ENCODE peak calls at places on chromosomes 7 and 10, in nine cellular contexts. N is sigmoid colon, R is stomach, J is endothelial cell of umbilical vein, Y is spleen, G is H1, S is HepG2, D is K562, I is vagina. K is an unnamed sample.

GRCh38 chr10:50884302-50884701 is 1.1 kb downstream of the A1CF start:
- DNase-seq in N (no peak), R (no peak), J (no peak), Y (no peak), G (no peak), S (no peak), D (no peak), I (no peak), K (no peak)

GRCh38 chr7:79785556-79785955 is 332.1 kb upstream of the MAGI2 start:
- DNase-seq in N (no peak), R (no peak), J (no peak), Y (no peak), G (no peak), S (no peak), D (no peak), I (no peak), K (no peak)

GRCh38 chr7:140324714-140325113 is 73.6 kb downstream of the SLC37A3 start:
- DNase-seq in N (no peak), R (no peak), J (no peak), Y (no peak), G (no peak), S (no peak), D (no peak), I (no peak), K (no peak)

GRCh38 chr7:47571355-47572100 is 10.4 kb downstream of the TNS3 start:
- DNase-seq in N (peak; percentile 84), R (peak; percentile 83), J (no peak), Y (peak; percentile 92), G (no peak), S (peak; percentile 90), D (no peak), I (no peak), K (peak; percentile 62)

GRCh38 chr7:120833551-120833950 is 24.4 kb downstream of the TSPAN12 start:
- DNase-seq in N (no peak), R (no peak), J (no peak), Y (no peak), G (no peak), S (no peak), D (no peak), I (no peak), K (no peak)

GRCh38 chr7:102230593-102230992 is 56.1 kb upstream of the SH2B2 start:
- DNase-seq in N (no peak), R (no peak), J (no peak), Y (no peak), G (no peak), S (no peak), D (no peak), I (no peak), K (no peak)

GRCh38 chr10:774661-775244 is 85.3 kb upstream of the DIP2C start:
- DNase-seq in N (no peak), R (peak; percentile 20), J (no peak), Y (no peak), G (no peak), S (no peak), D (peak; percentile 6), I (no peak), K (no peak)

GRCh38 chr10:69088471-69088769 is 517 bp downstream of the SRGN start:
- DNase-seq in N (no peak), R (no peak), J (no peak), Y (no peak), G (no peak), S (no peak), D (peak; percentile 41), I (no peak), K (no peak)

GRCh38 chr7:76262683-76263402 is 39.6 kb upstream of the HSPB1 start:
- DNase-seq in N (no peak), R (peak; percentile 72), J (peak; percentile 48), Y (no peak), G (peak; percentile 69), S (peak; percentile 68), D (peak; percentile 75), I (no peak), K (peak; percentile 49)

GRCh38 chr10:753530-753929 is 64.1 kb upstream of the DIP2C start:
- DNase-seq in N (no peak), R (no peak), J (no peak), Y (no peak), G (no peak), S (no peak), D (no peak), I (no peak), K (no peak)

GRCh38 chr7:91168766-91169518 is 95.3 kb upstream of the FZD1 start:
- DNase-seq in N (no peak), R (no peak), J (no peak), Y (no peak), G (no peak), S (no peak), D (no peak), I (no peak), K (no peak)

GRCh38 chr7:1673581-1674102 is 3.6 kb downstream of the ELFN1 start:
- DNase-seq in N (peak; percentile 52), R (no peak), J (no peak), Y (peak; percentile 70), G (no peak), S (no peak), D (no peak), I (no peak), K (no peak)

GRCh38 chr10:105073999-105074398 is 432.9 kb downstream of the SORCS3 start:
- DNase-seq in N (no peak), R (no peak), J (no peak), Y (no peak), G (no peak), S (no peak), D (no peak), I (no peak), K (no peak)

GRCh38 chr10:98269435-98269912 is 1.5 kb upstream of the LOXL4 start:
- DNase-seq in N (peak; percentile 89), R (no peak), J (peak; percentile 43), Y (no peak), G (peak; percentile 17), S (peak; percentile 83), D (no peak), I (no peak), K (peak; percentile 44)

GRCh38 chr10:115355162-115355760 is 262.1 kb downstream of the ATRNL1 start:
- DNase-seq in N (no peak), R (no peak), J (peak; percentile 49), Y (no peak), G (no peak), S (peak; percentile 63), D (peak; percentile 4), I (no peak), K (peak; percentile 8)

GRCh38 chr10:49398000-49398861 is 2.3 kb upstream of the DRGX start:
- DNase-seq in N (no peak), R (no peak), J (peak; percentile 32), Y (peak; percentile 86), G (no peak), S (no peak), D (peak; percentile 82), I (no peak), K (peak; percentile 24)

GRCh38 chr10:44334621-44335184 is 50.2 kb downstream of the CXCL12 start:
- DNase-seq in N (no peak), R (no peak), J (no peak), Y (no peak), G (no peak), S (no peak), D (no peak), I (peak; percentile 75), K (no peak)

GRCh38 chr10:80357000-80357803 is 621 bp downstream of the DYDC2 start:
- DNase-seq in N (no peak), R (no peak), J (no peak), Y (no peak), G (peak; percentile 31), S (no peak), D (no peak), I (no peak), K (peak; percentile 8)

GRCh38 chr10:86308056-86308455 is 58.5 kb downstream of the GRID1 start:
- DNase-seq in N (peak; percentile 46), R (no peak), J (no peak), Y (peak; percentile 40), G (no peak), S (no peak), D (no peak), I (no peak), K (no peak)

GRCh38 chr10:124648738-124649137 is 95.4 kb downstream of the FAM53B start:
- DNase-seq in N (peak; percentile 91), R (peak; percentile 55), J (peak; percentile 84), Y (peak; percentile 90), G (no peak), S (no peak), D (peak; percentile 84), I (no peak), K (peak; percentile 64)
- TF ChIP-seq POLR2AphosphoS5 in N (peak; percentile 40), R (no peak), J (no peak), Y (peak; percentile 67), G (no peak), S (no peak), D (no peak), I (peak; percentile 32), K (no peak)

DNA sequence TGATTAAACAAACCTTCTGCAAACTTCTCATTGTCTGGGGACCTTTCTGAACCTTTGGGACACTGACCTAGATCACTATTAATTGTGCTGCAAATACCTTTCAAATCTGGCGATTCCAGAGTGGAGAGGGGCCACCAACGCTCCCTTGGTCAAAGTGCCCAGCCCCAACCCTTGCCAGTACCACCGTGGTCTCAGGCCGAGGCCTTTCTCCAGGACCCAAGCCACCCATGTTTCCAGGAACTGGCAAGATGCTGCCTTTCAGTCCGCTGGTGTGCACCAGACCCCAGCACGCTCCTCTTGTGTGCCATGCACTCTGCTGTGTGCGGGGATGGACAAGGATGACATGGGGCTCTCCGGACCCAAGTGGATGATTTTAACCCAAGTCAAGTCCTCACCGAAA is 91.1 kb upstream of the MGMT start:
- DNase-seq in N (no peak), R (no peak), J (no peak), Y (peak; percentile 41), G (no peak), S (no peak), D (no peak), I (no peak), K (no peak)
- H3K4me1 ChIP-seq in N (no peaks in the 10 kb centered on the region), R (no peaks in the 10 kb centered on the region), J (no peaks in the 10 kb centered on the region), Y (no peaks in the 10 kb centered on the region), G (no peaks in the 10 kb centered on the region), S (no peaks in the 10 kb centered on the region), D (no peaks in the 10 kb centered on the region), I (no peaks in the 10 kb centered on the region), K (no peaks in the 10 kb centered on the region)

DNA sequence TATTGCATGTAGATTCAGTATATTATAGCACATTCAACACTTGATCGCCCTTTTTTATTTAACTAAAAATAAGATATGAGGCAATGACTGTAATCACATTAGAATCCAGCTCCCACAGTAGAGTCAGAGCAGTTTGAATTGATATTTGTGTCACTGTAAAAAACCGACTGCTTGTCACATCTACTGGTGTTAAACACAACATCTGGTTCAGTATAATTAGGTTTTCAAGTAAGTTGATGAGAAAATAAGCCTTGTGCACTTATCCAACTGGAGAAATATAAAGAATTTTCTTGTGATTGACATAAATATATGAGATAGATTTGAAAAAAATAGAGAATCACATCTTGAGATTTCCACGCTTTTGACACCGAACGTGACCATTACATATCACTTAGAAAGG is 69.0 kb downstream of the CHRM2 start:
- DNase-seq in N (no peak), R (no peak), J (no peak), Y (no peak), G (no peak), S (no peak), D (no peak), I (no peak), K (no peak)
- TF ChIP-seq POLR2AphosphoS5 in N (no peak), R (no peak), J (no peak), Y (no peak), G (no peak), S (no peak), D (no peak), I (no peak), K (no peak)

DNA sequence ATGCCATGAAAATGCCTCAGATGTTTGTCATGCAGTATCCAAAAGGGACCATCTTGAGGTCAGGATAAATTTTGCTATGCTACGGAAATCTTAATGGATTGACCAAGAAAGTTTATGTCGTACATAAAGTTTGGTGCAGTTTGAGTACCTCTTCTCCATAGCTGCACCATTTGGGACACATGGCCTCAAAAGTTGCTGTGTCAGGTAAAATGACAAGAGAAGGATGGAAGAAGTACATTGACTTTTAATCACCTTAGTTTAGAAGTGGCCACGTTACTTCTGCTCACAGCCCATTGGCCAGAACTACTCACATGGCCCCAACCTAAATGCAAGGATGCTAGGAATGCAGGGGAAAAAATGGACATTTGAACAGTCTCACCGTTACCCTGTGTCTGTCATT is 107.4 kb upstream of the NAMPT start:
- DNase-seq in N (no peak), R (no peak), J (no peak), Y (no peak), G (no peak), S (no peak), D (no peak), I (no peak), K (no peak)
- H3K4me1 ChIP-seq in N (no peaks in the 10 kb centered on the region), R (no peaks in the 10 kb centered on the region), J (no peaks in the 10 kb centered on the region), Y (no peaks in the 10 kb centered on the region), G (no peaks in the 10 kb centered on the region), S (no peaks in the 10 kb centered on the region), D (no peaks in the 10 kb centered on the region), I (no peaks in the 10 kb centered on the region), K (no peaks in the 10 kb centered on the region)

K was measured in transverse colon.